ENCODE peak calls at places on chromosomes 12 and 14, in eight cellular contexts. R, I, Q, B, F, V, O and M are unnamed samples.
A peak's percentile ranks its signal among the peaks of the same experiment; 100 is the strongest.

GRCh38 chr12:100348657-100349454 is 8.0 kb upstream of the SLC17A8 start:
- DNase-seq in R (peak; percentile 29), Q (peak; percentile 57), V (no peak), F (no peak), O (no peak), B (no peak), I (peak; percentile 4), M (peak; percentile 29)

GRCh38 chr12:95959107-95959506 is 16.0 kb downstream of the AMDHD1 start:
- DNase-seq in B (no peak), Q (peak; percentile 66), O (no peak), F (no peak), R (peak; percentile 8), V (no peak), I (no peak), M (no peak)

GRCh38 chr14:61252354-61253063 is 28.6 kb downstream of the TMEM30B start:
- DNase-seq in R (peak; percentile 97), F (no peak), V (peak; percentile 76), O (peak; percentile 67), I (peak; percentile 96), B (peak; percentile 74), Q (peak; percentile 88), M (peak; percentile 91)

GRCh38 chr12:110641512-110641911 is 27.6 kb downstream of the TCTN1 start:
- DNase-seq in V (peak; percentile 29), R (peak; percentile 54), F (no peak), Q (no peak), B (no peak), O (no peak), I (peak; percentile 49), M (peak; percentile 20)

GRCh38 chr14:70822706-70823185 is 13.4 kb upstream of the MAP3K9 start:
- DNase-seq in I (no peak), Q (peak; percentile 33), F (no peak), R (no peak), V (peak; percentile 87), O (no peak), B (no peak), M (peak; percentile 18)

GRCh38 chr14:100072783-100073346 is 7.6 kb downstream of the EVL start:
- DNase-seq in I (no peak), Q (no peak), B (peak; percentile 52), R (no peak), O (peak; percentile 73), F (peak; percentile 47), V (no peak), M (no peak)

GRCh38 chr12:109759076-109759420 is 45.4 kb downstream of the FAM222A start:
- DNase-seq in I (no peak), V (peak; percentile 15), B (no peak), O (no peak), F (peak; percentile 2), R (no peak), Q (no peak), M (no peak)

GRCh38 chr12:48105321-48105866 is 485 bp downstream of the SENP1 start:
- DNase-seq in B (no peak), F (no peak), I (peak; percentile 12), O (no peak), Q (no peak), V (no peak), R (no peak), M (peak; percentile 5)

GRCh38 chr12:132170094-132170636 is 25.9 kb downstream of the NOC4L start:
- DNase-seq in Q (no peak), V (no peak), F (no peak), I (peak; percentile 95), R (peak; percentile 74), O (no peak), B (no peak), M (peak; percentile 60)

GRCh38 chr14:101077511-101078074 is 174.1 kb upstream of the RTL1 start:
- DNase-seq in O (no peak), V (peak; percentile 73), B (peak; percentile 23), R (no peak), F (peak; percentile 11), Q (no peak), I (peak; percentile 49), M (no peak)

GRCh38 chr12:71476513-71476912 is 36.9 kb downstream of the LGR5 start:
- DNase-seq in Q (no peak), R (peak; percentile 83), V (no peak), F (no peak), I (peak; percentile 96), B (no peak), O (no peak), M (peak; percentile 10)

GRCh38 chr14:23300687-23301223 is 1.9 kb downstream of the PPP1R3E start:
- DNase-seq in I (no peak), O (no peak), Q (no peak), B (no peak), V (no peak), F (peak; percentile 22), R (peak; percentile 18), M (peak; percentile 30)

GRCh38 chr12:53060064-53060720 is 10.3 kb downstream of the TNS2 start:
- DNase-seq in F (no peak), B (no peak), O (no peak), V (no peak), Q (no peak), R (no peak), I (no peak), M (no peak)

GRCh38 chr12:104292872-104293794 is 10.4 kb upstream of the EID3 start:
- DNase-seq in F (no peak), V (no peak), B (no peak), Q (peak; percentile 46), I (peak; percentile 65), R (no peak), O (no peak), M (no peak)

GRCh38 chr14:53962954-53963490 is 6.4 kb upstream of the BMP4 start:
- DNase-seq in Q (no peak), I (no peak), V (no peak), R (no peak), O (no peak), F (no peak), B (no peak), M (no peak)

GRCh38 chr12:65823481-65824313 is 586 bp upstream of the HMGA2 start:
- DNase-seq in Q (peak; percentile 76), I (peak; percentile 45), O (no peak), B (no peak), V (peak; percentile 73), R (no peak), F (no peak), M (peak; percentile 71)

GRCh38 chr12:129325566-129325965 is 472.3 kb downstream of the GLT1D1 start:
- DNase-seq in I (peak; percentile 7), B (no peak), Q (no peak), O (no peak), V (no peak), F (no peak), R (no peak), M (no peak)

GRCh38 chr14:103748539-103748867 is 32.9 kb downstream of the ZFYVE21 start:
- DNase-seq in R (no peak), F (no peak), Q (no peak), I (no peak), O (no peak), B (no peak), V (no peak), M (no peak)

GRCh38 chr14:29536886-29537511 is 390.6 kb downstream of the PRKD1 start:
- DNase-seq in Q (peak; percentile 18), I (peak; percentile 8), O (no peak), R (peak; percentile 52), B (no peak), V (no peak), F (no peak), M (peak; percentile 40)
- TF ChIP-seq CTCF in Q (peak; percentile 62), I (peak; percentile 40), O (no peak), R (peak; percentile 45), B (no peak), V (no peak), F (no peak), M (peak; percentile 45)

DNA sequence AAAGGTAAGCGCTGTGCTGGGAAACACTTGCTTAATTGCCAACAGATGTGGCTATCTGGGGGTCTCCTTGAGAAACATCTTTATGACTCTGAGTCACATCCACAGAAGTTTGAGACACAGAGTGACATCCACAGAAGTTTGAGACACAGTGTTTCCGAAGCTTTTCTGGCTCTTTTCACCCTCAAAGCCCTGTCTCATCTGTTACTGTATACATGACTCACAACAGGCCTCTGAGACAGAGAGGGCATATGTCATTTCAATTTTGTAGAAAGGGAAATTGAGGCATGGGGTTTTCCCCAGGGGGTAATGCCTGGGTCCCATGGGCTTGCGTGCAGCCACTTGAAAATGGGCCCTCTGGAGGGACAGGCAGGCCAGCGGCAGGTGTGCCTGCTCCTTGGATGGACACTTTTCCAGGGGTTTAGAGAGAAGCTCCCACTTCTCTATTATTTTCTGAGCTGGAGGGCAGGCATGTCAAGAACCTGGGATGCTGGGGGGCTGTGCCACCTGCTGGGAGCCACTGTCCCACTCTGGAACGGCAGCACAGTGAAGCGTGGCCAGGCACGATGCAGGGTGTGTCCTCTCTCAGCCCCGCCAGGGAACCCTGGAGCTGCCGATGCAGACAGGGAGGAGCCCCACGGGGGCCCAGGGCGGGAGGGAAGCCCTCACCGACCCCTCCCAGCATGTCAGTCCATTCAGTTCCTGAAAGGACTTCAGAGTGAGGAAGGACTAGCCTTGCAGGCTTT is 111.3 kb upstream of the FKBP4 start:
- DNase-seq in Q (no peak), I (no peak), O (no peak), F (no peak), R (no peak), B (peak; percentile 25), V (no peak), M (no peak)
- TF ChIP-seq CTCF in Q (no peak), I (no peak), O (no peak), F (no peak), R (no peak), B (no peak), V (no peak), M (no peak)

GRCh38 chr12:113196996-113197395 is 11.5 kb downstream of the RITA1 start:
- DNase-seq in I (peak; percentile 55), V (peak; percentile 57), Q (peak; percentile 84), F (peak; percentile 33), O (no peak), B (peak; percentile 68), R (peak; percentile 76), M (peak; percentile 85)
- TF ChIP-seq CTCF in I (peak; percentile 59), V (no peak), Q (peak; percentile 84), F (no peak), O (peak; percentile 84), B (peak; percentile 67), R (peak; percentile 81), M (peak; percentile 82)

GRCh38 chr14:73937012-73937411 is 12.9 kb downstream of the FAM161B start:
- DNase-seq in R (no peak), B (no peak), O (no peak), I (no peak), F (no peak), V (no peak), Q (no peak), M (no peak)

GRCh38 chr14:73935666-73936065 is 14.2 kb downstream of the FAM161B start:
- DNase-seq in B (no peak), Q (peak; percentile 33), V (no peak), O (no peak), R (peak; percentile 9), F (no peak), I (no peak), M (no peak)
- TF ChIP-seq CTCF in B (no peak), Q (no peak), V (no peak), O (no peak), R (peak; percentile 24), F (no peak), I (peak; percentile 38), M (no peak)